ENCODE peak calls at places on chromosome 5, in eight cellular contexts. W is H1, Y is hepatocyte, I is stomach, R is dorsolateral prefrontal cortex, M is neural crest cell, O is natural killer cell, H is uterus. D is an unnamed sample.

GRCh38 chr5:11268894-11269293 is 507.9 kb upstream of the DAP start:
- DNase-seq in W (no peak), Y (peak), I (no peak), R (no peak), M (no peak), O (no peak), H (no peak), D (no peak)

GRCh38 chr5:25850581-25850980 is 1187.8 kb downstream of the CDH9 start:
- DNase-seq in W (peak), Y (peak), I (no peak), R (no peak), M (no peak), O (no peak), H (no peak), D (no peak)

GRCh38 chr5:180127682-180128670 is 56.4 kb upstream of the RNF130 start:
- DNase-seq in W (no peak), Y (peak), I (peak), R (no peak), M (no peak), O (peak), H (peak), D (no peak)

GRCh38 chr5:36066001-36066539 is 612 bp downstream of the UGT3A2 start:
- DNase-seq in W (no peak), Y (no peak), I (no peak), R (no peak), M (no peak), O (no peak), H (no peak), D (no peak)

GRCh38 chr5:36079200-36079761 is 12.6 kb upstream of the UGT3A2 start:
- DNase-seq in W (peak), Y (peak), I (no peak), R (no peak), M (peak), O (no peak), H (no peak), D (no peak)

GRCh38 chr5:77924081-77924480 is 147.9 kb upstream of the TBCA start:
- DNase-seq in W (no peak), Y (no peak), I (no peak), R (no peak), M (no peak), O (no peak), H (no peak), D (no peak)

GRCh38 chr5:8906303-8906967 is 639.4 kb downstream of the SEMA5A start:
- DNase-seq in W (no peak), Y (no peak), I (no peak), R (no peak), M (no peak), O (no peak), H (no peak), D (no peak)

GRCh38 chr5:1176473-1177391 is 24.7 kb upstream of the SLC6A19 start:
- DNase-seq in W (no peak), Y (no peak), I (no peak), R (no peak), M (no peak), O (no peak), H (no peak), D (peak)

GRCh38 chr5:43422143-43422542 is 10.0 kb upstream of the CCL28 start:
- DNase-seq in W (no peak), Y (peak), I (peak), R (no peak), M (no peak), O (no peak), H (no peak), D (no peak)

GRCh38 chr5:148805323-148806290 is 20.8 kb upstream of the ADRB2 start:
- DNase-seq in W (no peak), Y (no peak), I (no peak), R (no peak), M (no peak), O (no peak), H (no peak), D (no peak)

GRCh38 chr5:7667216-7667767 is 183.6 kb downstream of the CFAP90 start:
- DNase-seq in W (no peak), Y (no peak), I (no peak), R (no peak), M (no peak), O (no peak), H (no peak), D (no peak)

GRCh38 chr5:82406200-82406773 is 128.1 kb upstream of the RPS23 start:
- DNase-seq in W (no peak), Y (no peak), I (no peak), R (no peak), M (no peak), O (no peak), H (peak), D (no peak)

GRCh38 chr5:135234242-135235000 is 164.6 kb downstream of the MACROH2A1 start:
- DNase-seq in W (no peak), Y (no peak), I (peak), R (no peak), M (no peak), O (no peak), H (no peak), D (peak)

GRCh38 chr5:2912741-2913140 is 161.3 kb upstream of the IRX2 start:
- DNase-seq in W (no peak), Y (no peak), I (no peak), R (no peak), M (no peak), O (no peak), H (no peak), D (no peak)

GRCh38 chr5:10736808-10737207 is 24.2 kb downstream of the DAP start:
- DNase-seq in W (no peak), Y (no peak), I (no peak), R (no peak), M (no peak), O (no peak), H (no peak), D (no peak)

GRCh38 chr5:67214713-67215591 is 18.4 kb upstream of the CD180 start:
- DNase-seq in W (no peak), Y (peak), I (peak), R (no peak), M (no peak), O (no peak), H (no peak), D (no peak)
- TF ChIP-seq CTCF in W (no peak), Y (no peak), I (no peak), R (no peak), M (no peak), O (no peak), H (no peak), D (no peak)

DNA sequence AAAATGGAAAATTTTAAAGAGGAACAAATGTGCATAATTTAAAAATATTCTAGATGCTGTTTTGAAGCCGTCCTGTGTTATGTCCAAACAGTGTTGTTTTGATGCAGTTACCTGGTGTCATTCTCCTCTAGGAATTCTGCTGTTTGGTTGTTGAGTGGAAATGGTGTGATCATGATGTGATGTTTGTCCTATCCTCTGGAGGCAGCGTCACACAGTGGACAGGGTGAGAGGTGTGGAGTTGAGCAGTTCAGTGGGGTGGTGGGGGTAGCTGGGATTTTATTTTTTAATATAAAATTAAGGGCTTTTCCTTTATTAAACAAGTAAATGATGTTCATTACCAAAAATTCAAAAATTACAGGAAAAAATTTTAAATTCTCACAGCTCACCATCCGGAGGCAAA is 31.2 kb downstream of the PRDM6 start:
- DNase-seq in W (no peak), Y (no peak), I (no peak), R (no peak), M (no peak), O (no peak), H (no peak), D (no peak)
- TF ChIP-seq CTCF in W (peak), Y (peak), I (no peak), R (no peak), M (peak), O (no peak), H (no peak), D (peak)

GRCh38 chr5:18113724-18114123 is 479.5 kb downstream of the TAF11L14 start:
- DNase-seq in W (no peak), Y (peak), I (no peak), R (no peak), M (no peak), O (no peak), H (no peak), D (no peak)
- TF ChIP-seq CTCF in W (no peak), Y (peak), I (no peak), R (peak), M (peak), O (no peak), H (no peak), D (peak)

GRCh38 chr5:157354825-157355224 is 88.9 kb downstream of the CYFIP2 start:
- DNase-seq in W (no peak), Y (no peak), I (no peak), R (no peak), M (no peak), O (no peak), H (no peak), D (no peak)
- TF ChIP-seq CTCF in W (peak), Y (peak), I (no peak), R (no peak), M (peak), O (no peak), H (no peak), D (peak)

GRCh38 chr5:151225071-151225470 is 1.2 kb upstream of the CCDC69 start:
- DNase-seq in W (no peak), Y (no peak), I (no peak), R (no peak), M (no peak), O (no peak), H (no peak), D (no peak)
- TF ChIP-seq CTCF in W (no peak), Y (no peak), I (no peak), R (no peak), M (no peak), O (no peak), H (no peak), D (no peak)

GRCh38 chr5:80082731-80083114 is 47.6 kb downstream of the THBS4 start:
- DNase-seq in W (peak), Y (peak), I (peak), R (peak), M (peak), O (no peak), H (peak), D (no peak)
- TF ChIP-seq CTCF in W (peak), Y (peak), I (peak), R (peak), M (peak), O (peak), H (peak), D (peak)